ENCODE peak calls at places on chromosomes 7 and 10, in nine cellular contexts. N is mucosa of descending colon, V is lower lobe of right lung, L is astrocyte of the cerebellum, M is AG04449, O is foreskin fibroblast, C is GM12865, A is left ventricle myocardium inferior, F is AG10803. W is an unnamed sample.

GRCh38 chr7:117132385-117133120 is 179.3 kb downstream of the ST7 start:
- DNase-seq in C (no peak), O (peak; percentile 92), F (peak; percentile 96), N (no peak), V (no peak), M (peak; percentile 75), L (peak; percentile 71), A (no peak), W (peak; percentile 68)

GRCh38 chr7:102103027-102103372 is 183.7 kb upstream of the SH2B2 start:
- DNase-seq in V (no peak), L (no peak), N (no peak), F (no peak), C (no peak), A (no peak), O (no peak), M (no peak), W (no peak)

GRCh38 chr10:102627446-102628293 is 16.6 kb upstream of the TRIM8 start:
- DNase-seq in M (no peak), N (peak; percentile 60), L (peak; percentile 37), C (no peak), V (peak; percentile 62), F (peak; percentile 74), A (peak; percentile 49), O (peak; percentile 85), W (peak; percentile 86)

GRCh38 chr7:17716816-17717215 is 223.5 kb downstream of the SNX13 start:
- DNase-seq in V (no peak), F (no peak), C (no peak), L (no peak), N (no peak), O (no peak), A (no peak), M (no peak), W (no peak)

GRCh38 chr7:143499246-143499645 is 21.6 kb downstream of the TAS2R41 start:
- DNase-seq in V (no peak), M (no peak), N (no peak), O (peak; percentile 67), L (no peak), C (no peak), F (peak; percentile 60), A (no peak), W (peak; percentile 89)

GRCh38 chr7:100827330-100828226 is at the start of gene EPHB4:
- DNase-seq in A (peak; percentile 84), L (peak; percentile 50), O (peak; percentile 95), F (peak; percentile 82), N (peak; percentile 79), C (no peak), V (peak; percentile 84), M (no peak), W (peak; percentile 85)

GRCh38 chr10:75512534-75512933 is 81.1 kb downstream of the LRMDA start:
- DNase-seq in F (peak; percentile 28), V (peak; percentile 47), C (no peak), A (no peak), L (no peak), M (no peak), N (no peak), O (no peak), W (no peak)

GRCh38 chr10:101935431-101935830 is 91.8 kb upstream of the KCNIP2 start:
- DNase-seq in V (no peak), N (no peak), M (no peak), O (no peak), L (no peak), F (no peak), C (no peak), A (no peak), W (no peak)

GRCh38 chr7:127900116-127900515 is 131.1 kb downstream of the LRRC4 start:
- DNase-seq in M (no peak), O (no peak), F (no peak), V (no peak), A (no peak), C (no peak), L (no peak), N (no peak), W (no peak)

GRCh38 chr10:80708185-80708584 is 170.5 kb downstream of the SH2D4B start:
- DNase-seq in N (no peak), L (no peak), V (no peak), O (no peak), C (no peak), A (no peak), F (no peak), M (no peak), W (no peak)

GRCh38 chr7:140230862-140231778 is 54.3 kb upstream of the KDM7A start:
- DNase-seq in C (no peak), L (no peak), V (peak; percentile 66), M (no peak), F (peak; percentile 18), O (peak; percentile 69), N (peak; percentile 93), A (peak; percentile 42), W (peak; percentile 34)

GRCh38 chr7:114141415-114141814 is 222.6 kb upstream of the PPP1R3A start:
- DNase-seq in M (no peak), O (peak; percentile 44), C (no peak), V (no peak), A (no peak), N (no peak), F (no peak), L (no peak), W (no peak)

GRCh38 chr7:129136887-129137647 is 7.4 kb upstream of the TSPAN33 start:
- DNase-seq in M (no peak), V (no peak), O (no peak), N (no peak), F (no peak), A (no peak), C (peak; percentile 54), L (no peak), W (no peak)

GRCh38 chr7:129134356-129134972 is 10.0 kb upstream of the TSPAN33 start:
- DNase-seq in L (no peak), F (no peak), A (no peak), M (no peak), N (no peak), V (no peak), C (no peak), O (no peak), W (no peak)
- H3K4me3 ChIP-seq in L (no peak overlapping the region), F (no peak overlapping the region), A (no peak overlapping the region), M (no peak overlapping the region), N (no peak overlapping the region), V (no peak overlapping the region), C (peak overlapping the region; percentile 16), O (no peak overlapping the region), W (no peak overlapping the region)

DNA sequence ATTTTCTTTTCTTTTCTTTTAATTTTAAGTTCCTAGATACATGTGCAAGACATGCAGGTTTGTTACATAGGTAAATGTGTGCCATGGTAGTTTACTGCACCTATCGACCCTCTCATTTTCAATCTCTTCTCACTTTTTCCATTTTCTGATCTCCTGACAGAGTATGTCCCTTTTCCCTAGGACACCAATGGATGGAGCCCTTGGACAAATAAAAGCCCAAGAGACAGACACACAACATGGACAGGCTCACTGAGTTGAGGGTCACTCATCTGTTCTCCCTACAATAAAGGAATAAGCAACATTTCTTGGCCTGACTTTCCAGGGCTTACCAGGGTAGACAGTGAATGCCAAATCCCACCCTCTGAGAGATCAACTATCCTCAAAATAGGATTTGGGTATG is 15.2 kb upstream of the UBE2D1 start:
- DNase-seq in F (no peak), N (no peak), A (no peak), O (no peak), L (no peak), C (no peak), M (no peak), V (no peak), W (no peak)
- TF ChIP-seq CTCF in F (no peak), N (no peak), A (peak; percentile 17), O (no peak), L (no peak), C (no peak), M (no peak), V (no peak), W (no peak)

GRCh38 chr10:51985326-51985725 is 285.9 kb upstream of the CSTF2T start:
- DNase-seq in N (no peak), F (peak; percentile 51), M (no peak), C (no peak), O (no peak), V (no peak), L (no peak), A (no peak), W (no peak)
- H3K4me3 ChIP-seq in N (no peak overlapping the region), F (no peak overlapping the region), M (no peak overlapping the region), C (no peak overlapping the region), O (no peak overlapping the region), V (no peak overlapping the region), L (no peak overlapping the region), A (no peak overlapping the region), W (no peak overlapping the region)

DNA sequence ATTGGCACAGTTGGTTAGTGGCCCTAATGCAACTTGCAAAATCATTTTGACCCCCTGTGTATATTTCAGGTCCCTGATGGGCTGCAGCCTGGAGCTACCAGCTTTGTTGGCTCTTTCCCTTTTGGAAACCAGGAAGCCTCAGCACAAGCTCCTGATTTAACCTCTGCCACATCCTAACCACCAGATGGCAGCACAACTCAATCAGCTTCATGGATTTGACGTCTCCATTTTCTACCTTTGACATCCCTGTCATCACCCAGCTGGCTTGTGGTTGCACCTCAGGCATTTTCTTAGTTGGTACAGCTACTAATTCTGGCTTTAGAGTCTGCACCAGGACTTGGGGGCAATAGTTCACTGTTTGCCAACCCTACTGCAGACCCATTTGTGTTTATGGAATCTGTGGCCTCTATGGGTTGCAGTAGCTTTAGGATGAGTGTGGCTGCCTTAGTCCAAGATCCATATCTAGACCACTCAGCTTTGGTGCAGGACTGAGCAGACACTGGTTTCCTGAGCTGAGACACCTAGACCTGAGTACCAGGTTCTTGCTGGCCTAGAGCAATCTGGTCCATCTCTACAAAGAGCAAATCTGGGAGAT is 456.2 kb downstream of the REEP3 start:
- DNase-seq in F (peak; percentile 34), L (peak; percentile 4), N (no peak), V (no peak), O (peak; percentile 4), C (peak; percentile 72), M (no peak), A (no peak), W (peak; percentile 40)
- TF ChIP-seq CTCF in F (peak; percentile 67), L (peak; percentile 53), N (peak; percentile 24), V (peak; percentile 61), O (peak; percentile 60), C (peak; percentile 76), M (peak; percentile 57), A (peak; percentile 52), W (peak; percentile 65)

DNA sequence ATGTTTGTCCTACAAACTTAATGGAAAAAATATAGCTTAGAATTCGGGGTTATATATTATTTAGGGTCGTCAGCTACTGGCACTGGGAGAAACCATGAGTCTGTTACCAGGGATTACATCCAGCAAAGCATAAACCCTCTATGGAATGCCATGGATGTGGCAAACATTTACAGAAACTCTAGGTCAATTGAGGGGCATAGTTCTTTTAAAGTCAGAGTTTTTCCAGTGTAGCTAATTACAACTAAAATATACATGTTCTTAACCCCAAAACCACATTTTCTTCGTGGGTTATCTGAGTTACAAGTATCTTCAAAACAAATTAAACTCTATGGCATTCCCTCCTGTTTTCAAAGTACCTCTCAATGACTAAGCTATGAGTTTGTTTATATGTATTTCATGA is 99.3 kb upstream of the THSD7A start:
- DNase-seq in L (peak; percentile 4), N (no peak), C (no peak), A (no peak), O (peak; percentile 2), F (no peak), V (no peak), M (no peak), W (no peak)
- H3K4me3 ChIP-seq in L (no peak overlapping the region), N (no peak overlapping the region), C (no peak overlapping the region), A (no peak overlapping the region), O (no peak overlapping the region), F (no peak overlapping the region), V (no peak overlapping the region), M (no peak overlapping the region), W (no peak overlapping the region)

GRCh38 chr10:132703305-132704007 is 82.5 kb downstream of the NKX6-2 start:
- DNase-seq in L (no peak), F (no peak), N (peak; percentile 33), M (no peak), V (peak; percentile 21), A (peak; percentile 0), O (no peak), C (no peak), W (no peak)
- TF ChIP-seq CTCF in L (no peak), F (no peak), N (no peak), M (no peak), V (no peak), A (no peak), O (no peak), C (no peak), W (no peak)

W was measured in cardiac fibroblast.